ENCODE peak calls at places on chromosomes 1 and 21, in six cellular contexts. One of them, this sample, is unnamed.
A peak's percentile ranks its signal among the peaks of the same experiment; 100 is the strongest.

GRCh38 chr1:247360116-247360898 is 28.6 kb upstream of the ZNF496 start:
- DNase-seq in iPS DF 6.9: no peak
- DNase-seq in MM.1S: no peak
- DNase-seq in fibroblast of villous mesenchyme: peak; percentile 93
- DNase-seq in fibroblast of the aortic adventitia: no peak
- DNase-seq in CD8-positive, alpha-beta memory T cell: no peak
- DNase-seq in this sample: no peak

GRCh38 chr1:175673236-175674150 is 69.9 kb downstream of the TNR start:
- DNase-seq in iPS DF 6.9: no peak
- DNase-seq in MM.1S: no peak
- DNase-seq in fibroblast of villous mesenchyme: no peak
- DNase-seq in fibroblast of the aortic adventitia: no peak
- DNase-seq in CD8-positive, alpha-beta memory T cell: no peak
- DNase-seq in this sample: no peak

GRCh38 chr1:89519779-89520358 is 4.8 kb upstream of the LRRC8B start:
- DNase-seq in iPS DF 6.9: no peak
- DNase-seq in MM.1S: peak; percentile 54
- DNase-seq in fibroblast of villous mesenchyme: peak; percentile 44
- DNase-seq in fibroblast of the aortic adventitia: peak; percentile 48
- DNase-seq in CD8-positive, alpha-beta memory T cell: peak; percentile 46
- DNase-seq in this sample: no peak

GRCh38 chr21:44564099-44564498 is 5.5 kb upstream of the KRTAP10-3 start:
- DNase-seq in iPS DF 6.9: no peak
- DNase-seq in MM.1S: no peak
- DNase-seq in fibroblast of villous mesenchyme: no peak
- DNase-seq in fibroblast of the aortic adventitia: no peak
- DNase-seq in CD8-positive, alpha-beta memory T cell: no peak
- DNase-seq in this sample: no peak

GRCh38 chr1:57307382-57307781 is 116.5 kb downstream of the DAB1 start:
- DNase-seq in iPS DF 6.9: peak; percentile 67
- DNase-seq in MM.1S: peak; percentile 98
- DNase-seq in fibroblast of villous mesenchyme: no peak
- DNase-seq in fibroblast of the aortic adventitia: no peak
- DNase-seq in CD8-positive, alpha-beta memory T cell: peak; percentile 59
- DNase-seq in this sample: no peak

GRCh38 chr1:183327429-183328290 is 90.5 kb downstream of the NMNAT2 start:
- DNase-seq in iPS DF 6.9: no peak
- DNase-seq in MM.1S: no peak
- DNase-seq in fibroblast of villous mesenchyme: no peak
- DNase-seq in fibroblast of the aortic adventitia: peak; percentile 22
- DNase-seq in CD8-positive, alpha-beta memory T cell: no peak
- DNase-seq in this sample: no peak

GRCh38 chr1:168081373-168082007 is 55.2 kb downstream of the GPR161 start:
- DNase-seq in iPS DF 6.9: no peak
- DNase-seq in MM.1S: no peak
- DNase-seq in fibroblast of villous mesenchyme: peak; percentile 89
- DNase-seq in fibroblast of the aortic adventitia: peak; percentile 93
- DNase-seq in CD8-positive, alpha-beta memory T cell: no peak
- DNase-seq in this sample: peak; percentile 82

GRCh38 chr1:205920159-205920558 is 23.1 kb downstream of the SLC26A9 start:
- DNase-seq in iPS DF 6.9: no peak
- DNase-seq in MM.1S: no peak
- DNase-seq in fibroblast of villous mesenchyme: no peak
- DNase-seq in fibroblast of the aortic adventitia: peak; percentile 73
- DNase-seq in CD8-positive, alpha-beta memory T cell: no peak
- DNase-seq in this sample: peak; percentile 88

GRCh38 chr21:19922122-19922521 is 1076.1 kb upstream of the NCAM2 start:
- DNase-seq in iPS DF 6.9: no peak
- DNase-seq in MM.1S: no peak
- DNase-seq in fibroblast of villous mesenchyme: no peak
- DNase-seq in fibroblast of the aortic adventitia: no peak
- DNase-seq in CD8-positive, alpha-beta memory T cell: no peak
- DNase-seq in this sample: no peak

GRCh38 chr1:58769809-58770345 is 14.0 kb downstream of the JUN start:
- DNase-seq in iPS DF 6.9: no peak
- DNase-seq in MM.1S: no peak
- DNase-seq in fibroblast of villous mesenchyme: no peak
- DNase-seq in fibroblast of the aortic adventitia: peak; percentile 51
- DNase-seq in CD8-positive, alpha-beta memory T cell: no peak
- DNase-seq in this sample: no peak

GRCh38 chr1:86704972-86705632 is 726 bp downstream of the SH3GLB1 start:
- DNase-seq in iPS DF 6.9: no peak
- DNase-seq in MM.1S: peak; percentile 63
- DNase-seq in fibroblast of villous mesenchyme: peak; percentile 67
- DNase-seq in fibroblast of the aortic adventitia: peak; percentile 67
- DNase-seq in CD8-positive, alpha-beta memory T cell: no peak
- DNase-seq in this sample: no peak

GRCh38 chr1:20151906-20152598 is 12.9 kb downstream of the PLA2G2F start:
- DNase-seq in iPS DF 6.9: peak; percentile 68
- DNase-seq in MM.1S: peak; percentile 54
- DNase-seq in fibroblast of villous mesenchyme: peak; percentile 60
- DNase-seq in fibroblast of the aortic adventitia: peak; percentile 75
- DNase-seq in CD8-positive, alpha-beta memory T cell: peak; percentile 64
- DNase-seq in this sample: peak; percentile 9

GRCh38 chr21:44337941-44338895 is 972 bp downstream of the CFAP410 start:
- DNase-seq in iPS DF 6.9: no peak
- DNase-seq in MM.1S: peak; percentile 33
- DNase-seq in fibroblast of villous mesenchyme: peak; percentile 86
- DNase-seq in fibroblast of the aortic adventitia: peak; percentile 46
- DNase-seq in CD8-positive, alpha-beta memory T cell: peak; percentile 50
- DNase-seq in this sample: peak; percentile 5

GRCh38 chr1:95040032-95040525 is 32.7 kb downstream of the ALG14 start:
- DNase-seq in iPS DF 6.9: no peak
- DNase-seq in MM.1S: no peak
- DNase-seq in fibroblast of villous mesenchyme: no peak
- DNase-seq in fibroblast of the aortic adventitia: no peak
- DNase-seq in CD8-positive, alpha-beta memory T cell: no peak
- DNase-seq in this sample: no peak

GRCh38 chr1:244076740-244077139 is 25.7 kb downstream of the ZBTB18 start:
- DNase-seq in iPS DF 6.9: no peak
- DNase-seq in MM.1S: no peak
- DNase-seq in fibroblast of villous mesenchyme: no peak
- DNase-seq in fibroblast of the aortic adventitia: no peak
- DNase-seq in CD8-positive, alpha-beta memory T cell: no peak
- DNase-seq in this sample: no peak

GRCh38 chr1:200483491-200484143 is 73.8 kb upstream of the ZNF281 start:
- DNase-seq in iPS DF 6.9: no peak
- DNase-seq in MM.1S: no peak
- DNase-seq in fibroblast of villous mesenchyme: peak; percentile 92
- DNase-seq in fibroblast of the aortic adventitia: peak; percentile 99
- DNase-seq in CD8-positive, alpha-beta memory T cell: no peak
- DNase-seq in this sample: peak; percentile 99

GRCh38 chr1:18836654-18837053 is 22.8 kb downstream of the TAS1R2 start:
- DNase-seq in iPS DF 6.9: no peak
- DNase-seq in MM.1S: no peak
- DNase-seq in fibroblast of villous mesenchyme: no peak
- DNase-seq in fibroblast of the aortic adventitia: no peak
- DNase-seq in CD8-positive, alpha-beta memory T cell: no peak
- DNase-seq in this sample: no peak

GRCh38 chr1:201331166-201331565 is 46.3 kb downstream of the TNNT2 start:
- DNase-seq in iPS DF 6.9: no peak
- DNase-seq in MM.1S: no peak
- DNase-seq in fibroblast of villous mesenchyme: no peak
- DNase-seq in fibroblast of the aortic adventitia: no peak
- DNase-seq in CD8-positive, alpha-beta memory T cell: no peak
- DNase-seq in this sample: no peak

GRCh38 chr1:5491207-5491904 is 500.9 kb downstream of the NPHP4 start:
- DNase-seq in iPS DF 6.9: no peak
- DNase-seq in MM.1S: no peak
- DNase-seq in fibroblast of villous mesenchyme: no peak
- DNase-seq in fibroblast of the aortic adventitia: no peak
- DNase-seq in CD8-positive, alpha-beta memory T cell: no peak
- DNase-seq in this sample: no peak

GRCh38 chr1:147762233-147763024 is 2.0 kb upstream of the GJA5 start:
- DNase-seq in iPS DF 6.9: no peak
- DNase-seq in MM.1S: peak; percentile 67
- DNase-seq in fibroblast of villous mesenchyme: no peak
- DNase-seq in fibroblast of the aortic adventitia: peak; percentile 66
- DNase-seq in CD8-positive, alpha-beta memory T cell: peak; percentile 14
- DNase-seq in this sample: no peak

GRCh38 chr1:201310986-201311355 is 27.7 kb downstream of the PKP1 start:
- DNase-seq in iPS DF 6.9: no peak
- DNase-seq in MM.1S: no peak
- DNase-seq in fibroblast of villous mesenchyme: no peak
- DNase-seq in fibroblast of the aortic adventitia: no peak
- DNase-seq in CD8-positive, alpha-beta memory T cell: no peak
- DNase-seq in this sample: no peak

GRCh38 chr1:27380223-27380622 is 2.9 kb downstream of the CD164L2 start:
- DNase-seq in iPS DF 6.9: no peak
- DNase-seq in MM.1S: no peak
- DNase-seq in fibroblast of villous mesenchyme: no peak
- DNase-seq in fibroblast of the aortic adventitia: no peak
- DNase-seq in CD8-positive, alpha-beta memory T cell: no peak
- DNase-seq in this sample: no peak

GRCh38 chr1:27380766-27381733 is 2.1 kb downstream of the CD164L2 start:
- DNase-seq in iPS DF 6.9: no peak
- DNase-seq in MM.1S: no peak
- DNase-seq in fibroblast of villous mesenchyme: no peak
- DNase-seq in fibroblast of the aortic adventitia: no peak
- DNase-seq in CD8-positive, alpha-beta memory T cell: no peak
- DNase-seq in this sample: no peak

GRCh38 chr1:27381976-27382762 is 964 bp downstream of the CD164L2 start:
- DNase-seq in iPS DF 6.9: no peak
- DNase-seq in MM.1S: no peak
- DNase-seq in fibroblast of villous mesenchyme: no peak
- DNase-seq in fibroblast of the aortic adventitia: no peak
- DNase-seq in CD8-positive, alpha-beta memory T cell: no peak
- DNase-seq in this sample: no peak

GRCh38 chr1:27383661-27384060 is 528 bp upstream of the CD164L2 start:
- DNase-seq in iPS DF 6.9: no peak
- DNase-seq in MM.1S: no peak
- DNase-seq in fibroblast of villous mesenchyme: no peak
- DNase-seq in fibroblast of the aortic adventitia: no peak
- DNase-seq in CD8-positive, alpha-beta memory T cell: no peak
- DNase-seq in this sample: no peak

GRCh38 chr1:27382950-27383627 is at the start of gene CD164L2:
- DNase-seq in iPS DF 6.9: no peak
- DNase-seq in MM.1S: no peak
- DNase-seq in fibroblast of villous mesenchyme: no peak
- DNase-seq in fibroblast of the aortic adventitia: no peak
- DNase-seq in CD8-positive, alpha-beta memory T cell: no peak
- DNase-seq in this sample: no peak
- H3K4me3 ChIP-seq in iPS DF 6.9: peak within 1 kb of the TSS; percentile 39
- H3K4me3 ChIP-seq in MM.1S: no peak within 1 kb of the TSS
- H3K4me3 ChIP-seq in fibroblast of villous mesenchyme: no peak within 1 kb of the TSS
- H3K4me3 ChIP-seq in fibroblast of the aortic adventitia: no peak within 1 kb of the TSS
- H3K4me3 ChIP-seq in CD8-positive, alpha-beta memory T cell: no peak within 1 kb of the TSS
- H3K4me3 ChIP-seq in this sample: no peak within 1 kb of the TSS

GRCh38 chr1:173429517-173430477 is 47.3 kb upstream of the PRDX6 start:
- DNase-seq in iPS DF 6.9: no peak
- DNase-seq in MM.1S: peak; percentile 78
- DNase-seq in fibroblast of villous mesenchyme: peak; percentile 96
- DNase-seq in fibroblast of the aortic adventitia: peak; percentile 95
- DNase-seq in CD8-positive, alpha-beta memory T cell: peak; percentile 59
- DNase-seq in this sample: peak; percentile 93
- H3K4me3 ChIP-seq in iPS DF 6.9: no peak overlapping the region
- H3K4me3 ChIP-seq in MM.1S: peak overlapping the region; percentile 36
- H3K4me3 ChIP-seq in fibroblast of villous mesenchyme: peak overlapping the region; percentile 24
- H3K4me3 ChIP-seq in fibroblast of the aortic adventitia: peak overlapping the region; percentile 52
- H3K4me3 ChIP-seq in CD8-positive, alpha-beta memory T cell: no peak overlapping the region
- H3K4me3 ChIP-seq in this sample: peak overlapping the region; percentile 30

GRCh38 chr1:94019327-94019726 is 101.6 kb downstream of the ABCA4 start:
- DNase-seq in iPS DF 6.9: no peak
- DNase-seq in MM.1S: no peak
- DNase-seq in fibroblast of villous mesenchyme: no peak
- DNase-seq in fibroblast of the aortic adventitia: no peak
- DNase-seq in CD8-positive, alpha-beta memory T cell: no peak
- DNase-seq in this sample: no peak

GRCh38 chr1:94024109-94024792 is 96.7 kb downstream of the ABCA4 start:
- DNase-seq in iPS DF 6.9: no peak
- DNase-seq in MM.1S: no peak
- DNase-seq in fibroblast of villous mesenchyme: no peak
- DNase-seq in fibroblast of the aortic adventitia: no peak
- DNase-seq in CD8-positive, alpha-beta memory T cell: no peak
- DNase-seq in this sample: no peak

GRCh38 chr1:94017155-94017829 is 103.7 kb downstream of the ABCA4 start:
- DNase-seq in iPS DF 6.9: no peak
- DNase-seq in MM.1S: no peak
- DNase-seq in fibroblast of villous mesenchyme: no peak
- DNase-seq in fibroblast of the aortic adventitia: no peak
- DNase-seq in CD8-positive, alpha-beta memory T cell: no peak
- DNase-seq in this sample: no peak

GRCh38 chr1:94022471-94023189 is 98.3 kb downstream of the ABCA4 start:
- DNase-seq in iPS DF 6.9: no peak
- DNase-seq in MM.1S: no peak
- DNase-seq in fibroblast of villous mesenchyme: peak; percentile 50
- DNase-seq in fibroblast of the aortic adventitia: peak; percentile 99
- DNase-seq in CD8-positive, alpha-beta memory T cell: no peak
- DNase-seq in this sample: peak; percentile 92

GRCh38 chr1:94020764-94021579 is 100.0 kb downstream of the ABCA4 start:
- DNase-seq in iPS DF 6.9: no peak
- DNase-seq in MM.1S: no peak
- DNase-seq in fibroblast of villous mesenchyme: peak; percentile 98
- DNase-seq in fibroblast of the aortic adventitia: peak; percentile 99
- DNase-seq in CD8-positive, alpha-beta memory T cell: no peak
- DNase-seq in this sample: peak; percentile 90
- H3K4me3 ChIP-seq in iPS DF 6.9: no peak overlapping the region
- H3K4me3 ChIP-seq in MM.1S: no peak overlapping the region
- H3K4me3 ChIP-seq in fibroblast of villous mesenchyme: no peak overlapping the region
- H3K4me3 ChIP-seq in fibroblast of the aortic adventitia: no peak overlapping the region
- H3K4me3 ChIP-seq in CD8-positive, alpha-beta memory T cell: no peak overlapping the region
- H3K4me3 ChIP-seq in this sample: no peak overlapping the region

GRCh38 chr1:40818264-40818961 is 34.8 kb downstream of the KCNQ4 start:
- DNase-seq in iPS DF 6.9: peak; percentile 68
- DNase-seq in MM.1S: peak; percentile 73
- DNase-seq in fibroblast of villous mesenchyme: no peak
- DNase-seq in fibroblast of the aortic adventitia: no peak
- DNase-seq in CD8-positive, alpha-beta memory T cell: peak; percentile 87
- DNase-seq in this sample: no peak

GRCh38 chr1:40815420-40815819 is 31.8 kb downstream of the KCNQ4 start:
- DNase-seq in iPS DF 6.9: no peak
- DNase-seq in MM.1S: no peak
- DNase-seq in fibroblast of villous mesenchyme: no peak
- DNase-seq in fibroblast of the aortic adventitia: no peak
- DNase-seq in CD8-positive, alpha-beta memory T cell: no peak
- DNase-seq in this sample: no peak

GRCh38 chr1:40820251-40820797 is 36.7 kb downstream of the KCNQ4 start:
- DNase-seq in iPS DF 6.9: no peak
- DNase-seq in MM.1S: no peak
- DNase-seq in fibroblast of villous mesenchyme: peak; percentile 13
- DNase-seq in fibroblast of the aortic adventitia: no peak
- DNase-seq in CD8-positive, alpha-beta memory T cell: no peak
- DNase-seq in this sample: no peak

GRCh38 chr1:40819101-40819500 is 35.5 kb downstream of the KCNQ4 start:
- DNase-seq in iPS DF 6.9: no peak
- DNase-seq in MM.1S: no peak
- DNase-seq in fibroblast of villous mesenchyme: no peak
- DNase-seq in fibroblast of the aortic adventitia: no peak
- DNase-seq in CD8-positive, alpha-beta memory T cell: no peak
- DNase-seq in this sample: no peak

DNA sequence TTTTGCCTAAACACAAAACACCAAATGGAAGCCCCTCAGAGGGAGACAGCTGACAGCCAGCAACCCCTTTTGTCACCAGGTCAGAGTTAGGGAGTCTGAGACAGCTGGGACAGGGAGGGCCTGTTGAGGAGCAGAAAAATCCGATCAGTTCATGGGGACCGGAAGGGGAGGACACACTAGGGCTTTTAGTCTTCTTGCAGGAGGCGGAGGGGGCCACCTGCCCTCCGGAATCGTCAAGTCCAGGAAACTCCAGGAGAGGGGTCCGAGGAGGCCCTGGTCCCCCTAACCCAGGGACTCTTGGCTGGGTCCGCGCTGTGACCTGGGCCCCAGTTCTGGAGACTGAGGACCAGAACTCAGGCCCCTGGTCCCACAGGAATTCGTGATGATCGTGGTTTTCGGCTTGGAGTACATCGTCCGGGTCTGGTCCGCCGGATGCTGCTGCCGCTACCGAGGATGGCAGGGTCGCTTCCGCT is 34.2 kb downstream of the KCNQ4 start:
- DNase-seq in iPS DF 6.9: no peak
- DNase-seq in MM.1S: no peak
- DNase-seq in fibroblast of villous mesenchyme: no peak
- DNase-seq in fibroblast of the aortic adventitia: no peak
- DNase-seq in CD8-positive, alpha-beta memory T cell: no peak
- DNase-seq in this sample: no peak
- H3K4me3 ChIP-seq in iPS DF 6.9: peak overlapping the region; percentile 46
- H3K4me3 ChIP-seq in MM.1S: peak overlapping the region; percentile 57
- H3K4me3 ChIP-seq in fibroblast of villous mesenchyme: no peak overlapping the region
- H3K4me3 ChIP-seq in fibroblast of the aortic adventitia: no peak overlapping the region
- H3K4me3 ChIP-seq in CD8-positive, alpha-beta memory T cell: peak overlapping the region; percentile 56
- H3K4me3 ChIP-seq in this sample: peak overlapping the region; percentile 49

This sample was measured in skeletal muscle cell.